ENCODE peak calls at places on chromosomes 11 and 22, in seven cellular contexts. Z is stimulated activated CD8-positive, alpha-beta memory T cell treated with anti-CD3 and anti-CD28 coated beads, Interleukin-2, amount 100 ng/mL, for 1 hour; Q is IMR-90; I is RWPE1; N is activated T-helper 1 cell treated with anti-CD3 and anti-CD28 coated beads, Interleukin-12 subunit alpha, Interleukin-12 subunit beta, Interleukin-2, Interleukin-4 antibody, amounts not matched to agents 30 ng/mL and 10 ng/mL and 1 ng/mL, durations not matched to agents 14 hours and 24 hours and 36 hours; W is CD4-positive, alpha-beta memory T cell; A is left cardiac atrium. S is an unnamed sample.

GRCh38 chr11:114929351-114929750 is 251.0 kb downstream of the NXPE2 start:
- DNase-seq in Z (no peak), Q (no peak), I (no peak), N (no peak), W (no peak), A (no peak), S (no peak)

GRCh38 chr22:19597399-19597735 is 73.2 kb upstream of the CLDN5 start:
- DNase-seq in Z (no peak), Q (no peak), I (no peak), N (peak; percentile 21), W (peak; percentile 71), A (no peak), S (no peak)

GRCh38 chr22:25060522-25061071 is 108.1 kb downstream of the KIAA1671 start:
- DNase-seq in Z (no peak), Q (no peak), I (peak; percentile 19), N (no peak), W (peak; percentile 32), A (no peak), S (no peak)

GRCh38 chr11:117670443-117670842 is 126.6 kb downstream of the DSCAML1 start:
- DNase-seq in Z (no peak), Q (no peak), I (no peak), N (no peak), W (no peak), A (no peak), S (no peak)

GRCh38 chr11:47607380-47607779 is 13.2 kb upstream of the C1QTNF4 start:
- DNase-seq in Z (no peak), Q (peak; percentile 96), I (no peak), N (no peak), W (no peak), A (no peak), S (no peak)

GRCh38 chr11:122159173-122159701 is 43.2 kb upstream of the BLID start:
- DNase-seq in Z (no peak), Q (peak; percentile 65), I (no peak), N (no peak), W (no peak), A (peak; percentile 21), S (no peak)

GRCh38 chr22:32255726-32256125 is 579 bp upstream of the SLC5A4 start:
- DNase-seq in Z (no peak), Q (no peak), I (no peak), N (no peak), W (no peak), A (no peak), S (no peak)

GRCh38 chr22:23970201-23970641 is 3.5 kb downstream of the DDTL start:
- DNase-seq in Z (no peak), Q (no peak), I (no peak), N (no peak), W (no peak), A (no peak), S (no peak)

GRCh38 chr11:38718049-38718448 is 2120.0 kb upstream of the RAG2 start:
- DNase-seq in Z (no peak), Q (no peak), I (no peak), N (no peak), W (no peak), A (no peak), S (no peak)

GRCh38 chr11:122140535-122140934 is 24.5 kb upstream of the BLID start:
- DNase-seq in Z (no peak), Q (peak; percentile 86), I (peak; percentile 78), N (no peak), W (no peak), A (no peak), S (no peak)

GRCh38 chr11:126731526-126731925 is 269.0 kb downstream of the KIRREL3 start:
- DNase-seq in Z (no peak), Q (no peak), I (no peak), N (no peak), W (no peak), A (no peak), S (no peak)

GRCh38 chr22:36323855-36324331 is 63.9 kb downstream of the MYH9 start:
- DNase-seq in Z (no peak), Q (no peak), I (no peak), N (no peak), W (no peak), A (peak; percentile 84), S (no peak)

GRCh38 chr11:108713076-108713790 is 48.4 kb downstream of the DDX10 start:
- DNase-seq in Z (no peak), Q (peak; percentile 73), I (no peak), N (no peak), W (no peak), A (no peak), S (no peak)

GRCh38 chr11:128686745-128687177 is 7.1 kb upstream of the FLI1 start:
- DNase-seq in Z (no peak), Q (peak; percentile 50), I (peak; percentile 47), N (peak; percentile 41), W (peak; percentile 56), A (peak; percentile 73), S (no peak)

GRCh38 chr11:1126935-1127663 is 30.7 kb upstream of the MUC5AC start:
- DNase-seq in Z (no peak), Q (no peak), I (no peak), N (no peak), W (no peak), A (peak; percentile 8), S (no peak)

GRCh38 chr11:118530180-118530682 is 761 bp upstream of the TMEM25 start:
- DNase-seq in Z (no peak), Q (peak; percentile 5), I (peak; percentile 22), N (no peak), W (peak; percentile 2), A (no peak), S (no peak)

GRCh38 chr11:72263363-72263762 is 19.4 kb upstream of the PHOX2A start:
- DNase-seq in Z (no peak), Q (peak; percentile 82), I (no peak), N (no peak), W (no peak), A (no peak), S (no peak)

GRCh38 chr11:73539506-73540084 is 58.3 kb downstream of the FAM168A start:
- DNase-seq in Z (no peak), Q (no peak), I (no peak), N (no peak), W (no peak), A (no peak), S (no peak)